ENCODE peak calls at places on chromosomes 16 and 17, in five cellular contexts. S, R, F, C and Z are unnamed samples. For H3K36me3, the result is how much of the 10 kb centered on the place peaks cover.

GRCh38 chr17:1110844-1111598 is 68.8 kb downstream of the ABR start:
- DNase-seq in S (peak), R (no peak), F (no peak), C (peak), Z (no peak)

GRCh38 chr17:46776298-46777005 is 42.0 kb downstream of the WNT3 start:
- DNase-seq in S (no peak), R (no peak), F (no peak), C (no peak), Z (no peak)

GRCh38 chr17:1769826-1770477 is 8.1 kb downstream of the SERPINF1 start:
- DNase-seq in S (no peak), R (no peak), F (no peak), C (peak), Z (no peak)

GRCh38 chr16:23771027-23771426 is 16.2 kb downstream of the CHP2 start:
- DNase-seq in S (no peak), R (no peak), F (no peak), C (no peak), Z (no peak)

GRCh38 chr16:12516621-12517309 is 286.9 kb downstream of the CPPED1 start:
- DNase-seq in S (no peak), R (no peak), F (no peak), C (no peak), Z (no peak)

GRCh38 chr16:86634290-86634689 is 55.9 kb downstream of the FOXL1 start:
- DNase-seq in S (peak), R (no peak), F (no peak), C (no peak), Z (no peak)

GRCh38 chr16:29644338-29644857 is 18.6 kb upstream of the SPN start:
- DNase-seq in S (no peak), R (peak), F (no peak), C (no peak), Z (no peak)

GRCh38 chr17:27471321-27472269 is 15.3 kb downstream of the KSR1 start:
- DNase-seq in S (peak), R (peak), F (no peak), C (no peak), Z (no peak)

GRCh38 chr16:89965447-89966225 is 17.1 kb downstream of the DEF8 start:
- DNase-seq in S (no peak), R (no peak), F (no peak), C (no peak), Z (no peak)

GRCh38 chr17:57401556-57402488 is 145.5 kb downstream of the MSI2 start:
- DNase-seq in S (no peak), R (no peak), F (no peak), C (peak), Z (no peak)

GRCh38 chr16:71933017-71933416 is 37.7 kb downstream of the IST1 start:
- DNase-seq in S (no peak), R (no peak), F (no peak), C (no peak), Z (no peak)

GRCh38 chr16:19851476-19851875 is 33.2 kb downstream of the GPRC5B start:
- DNase-seq in S (no peak), R (no peak), F (no peak), C (no peak), Z (no peak)

GRCh38 chr16:5706206-5706605 is 608.6 kb upstream of the EEF2KMT start:
- DNase-seq in S (no peak), R (no peak), F (no peak), C (no peak), Z (no peak)

GRCh38 chr16:5709889-5710288 is 612.3 kb upstream of the EEF2KMT start:
- DNase-seq in S (no peak), R (no peak), F (peak), C (no peak), Z (peak)
- TF ChIP-seq ZNF274 in S (no peak), R (no peak), F (no peak), C (no peak), Z (no peak)

DNA sequence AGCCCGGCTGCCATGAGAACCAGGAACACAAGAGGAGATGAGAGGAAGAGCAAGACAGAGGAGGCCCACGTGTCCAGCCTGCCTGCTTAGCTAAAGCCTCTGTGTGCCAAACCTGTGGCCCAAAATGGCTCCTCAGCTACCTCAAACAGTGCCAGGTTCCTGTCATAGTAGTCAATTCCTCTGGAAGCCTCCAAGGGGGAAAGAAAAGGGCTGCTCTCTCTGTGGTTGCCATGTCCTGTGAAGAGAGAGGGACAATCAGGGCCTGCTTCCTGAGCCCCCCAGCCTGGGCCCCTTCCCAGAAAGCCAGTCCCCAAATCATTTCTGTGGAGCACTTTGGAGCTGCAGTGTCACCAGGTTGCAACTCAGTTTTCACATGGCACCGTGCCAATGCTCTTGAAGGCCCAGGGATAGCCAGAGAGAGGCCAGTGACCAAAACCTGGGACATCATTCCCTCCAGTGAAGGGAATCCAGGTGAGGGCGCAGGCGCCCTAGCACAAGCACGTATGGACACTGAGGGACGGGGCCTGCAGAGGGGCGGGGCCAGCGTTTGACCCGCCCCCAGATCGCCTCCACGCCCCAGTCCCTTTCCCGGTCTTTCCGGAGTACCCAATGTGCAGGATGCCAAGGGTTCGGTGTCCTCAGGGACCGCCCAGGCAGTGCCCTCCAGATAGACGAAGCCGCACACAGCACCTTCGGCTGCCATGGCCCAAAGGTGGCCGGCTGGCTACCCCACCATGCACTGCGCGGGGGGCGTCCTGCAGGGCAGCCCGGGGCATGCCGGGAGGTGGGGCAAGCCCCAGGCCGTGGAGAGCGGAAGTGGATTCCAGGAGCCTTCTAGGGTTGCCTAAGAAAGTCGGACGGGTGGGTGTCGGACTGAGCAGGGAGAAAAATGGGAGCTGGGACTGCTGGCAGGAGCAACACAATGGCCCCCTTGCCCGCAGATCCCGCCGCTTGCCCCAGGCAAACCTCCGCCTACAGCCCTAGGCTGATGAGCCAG is 4.8 kb downstream of the SLC12A4 start:
- DNase-seq in S (no peak), R (no peak), F (peak), C (no peak), Z (no peak)
- H3K36me3 ChIP-seq in S (under half), R (under half), F (under half), C (under half), Z (half or more)

GRCh38 chr17:80619535-80620235 is 75.0 kb downstream of the RPTOR start:
- DNase-seq in S (peak), R (no peak), F (no peak), C (no peak), Z (no peak)

GRCh38 chr17:80622170-80622466 is 77.5 kb downstream of the RPTOR start:
- DNase-seq in S (no peak), R (no peak), F (no peak), C (no peak), Z (no peak)

GRCh38 chr17:80618304-80618703 is 73.7 kb downstream of the RPTOR start:
- DNase-seq in S (no peak), R (no peak), F (no peak), C (no peak), Z (no peak)

GRCh38 chr17:80624864-80625263 is 80.2 kb downstream of the RPTOR start:
- DNase-seq in S (no peak), R (no peak), F (no peak), C (no peak), Z (no peak)

DNA sequence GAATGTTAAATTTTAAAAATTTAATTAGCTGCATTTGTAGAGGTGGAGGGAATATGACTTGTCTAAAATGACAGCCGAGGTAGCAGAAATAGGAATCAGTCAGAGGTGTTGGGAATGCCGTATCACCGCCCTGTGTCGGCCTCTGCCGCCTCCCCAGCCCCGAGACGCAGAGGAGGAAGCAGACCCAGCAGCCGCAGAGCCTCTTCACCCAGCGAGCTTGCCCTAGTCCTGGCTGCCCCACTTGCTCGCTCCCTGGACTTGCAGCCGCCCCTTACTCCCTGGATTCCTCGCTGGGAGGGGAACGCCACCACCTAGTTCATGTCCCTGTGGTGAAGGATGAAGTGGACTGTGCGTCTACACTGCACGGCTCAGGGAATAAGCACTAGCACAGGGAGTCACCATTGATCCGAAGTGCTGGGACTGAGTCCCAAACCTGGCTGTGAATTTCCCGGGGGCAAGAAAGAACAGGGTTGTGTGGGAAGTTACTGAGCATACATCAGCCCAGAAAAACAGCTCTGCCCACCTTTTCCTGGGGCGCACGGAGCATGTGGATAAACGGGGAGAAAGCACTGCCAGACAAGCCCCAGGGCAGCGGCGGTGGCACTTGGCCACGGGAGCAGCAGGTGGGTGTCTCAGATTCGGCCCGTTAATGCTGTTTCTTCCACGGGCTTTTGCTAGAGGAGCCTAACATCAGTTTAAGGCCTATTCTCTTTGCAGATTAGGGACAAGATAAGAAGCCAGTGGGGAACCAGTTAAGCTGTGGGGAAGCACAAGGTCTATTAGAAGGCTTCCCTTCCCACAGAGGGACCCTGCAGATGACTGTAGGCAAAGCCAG is 76.9 kb downstream of the RPTOR start:
- DNase-seq in S (no peak), R (no peak), F (no peak), C (no peak), Z (no peak)
- TF ChIP-seq ZNF274 in S (no peak), R (no peak), F (no peak), C (no peak), Z (no peak)

DNA sequence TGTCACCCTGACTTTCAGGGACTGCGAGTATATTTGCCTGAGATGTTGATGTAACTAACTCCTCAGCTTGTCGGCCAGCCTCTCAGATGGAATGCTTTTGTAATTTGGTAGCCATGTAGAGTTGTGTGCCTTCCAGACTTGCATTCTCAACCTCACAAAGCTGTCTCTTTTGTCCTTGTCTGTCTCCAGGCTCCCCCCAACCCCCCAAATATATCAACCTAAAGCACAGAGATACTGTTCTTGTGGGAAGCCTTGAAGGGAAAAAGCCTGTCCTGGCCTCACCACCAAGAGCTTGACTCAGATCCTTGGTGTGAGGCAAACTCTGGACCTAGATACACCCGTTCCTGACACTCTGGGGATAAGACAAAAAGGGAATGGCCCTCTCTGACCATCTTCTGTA is 18.4 kb downstream of the SAP30BP start:
- DNase-seq in S (no peak), R (no peak), F (no peak), C (no peak), Z (no peak)
- H3K36me3 ChIP-seq in S (under half), R (under half), F (under half), C (half or more), Z (half or more)

GRCh38 chr16:77212736-77213541 is 13.7 kb downstream of the SYCE1L start:
- DNase-seq in S (no peak), R (no peak), F (no peak), C (no peak), Z (no peak)
- TF ChIP-seq ZNF274 in S (no peak), R (no peak), F (no peak), C (no peak), Z (no peak)